ENCODE peak calls at places on chromosomes 1 and 21, in eight cellular contexts. One of them, this sample, is unnamed.

GRCh38 chr21:33259428-33259827 is 6.7 kb upstream of the IL10RB start:
- DNase-seq in NCI-H2029: no peak
- DNase-seq in HTR-8/SVneo: no peak
- DNase-seq in cardiac fibroblast: no peak
- DNase-seq in EL: peak; percentile 41
- DNase-seq in left ventricle myocardium superior: no peak
- DNase-seq in upper lobe of right lung: no peak
- DNase-seq in HuH-7.5: no peak
- DNase-seq in this sample: no peak

GRCh38 chr1:9345922-9346321 is 53.2 kb downstream of the SPSB1 start:
- DNase-seq in HTR-8/SVneo: no peak
- DNase-seq in left ventricle myocardium superior: no peak
- DNase-seq in upper lobe of right lung: no peak
- DNase-seq in EL: no peak
- DNase-seq in HuH-7.5: no peak
- DNase-seq in cardiac fibroblast: no peak
- DNase-seq in NCI-H2029: no peak
- DNase-seq in this sample: no peak

GRCh38 chr1:51000651-51001050 is 30.6 kb downstream of the CDKN2C start:
- DNase-seq in EL: no peak
- DNase-seq in cardiac fibroblast: no peak
- DNase-seq in NCI-H2029: no peak
- DNase-seq in left ventricle myocardium superior: no peak
- DNase-seq in HuH-7.5: no peak
- DNase-seq in upper lobe of right lung: no peak
- DNase-seq in HTR-8/SVneo: no peak
- DNase-seq in this sample: no peak

GRCh38 chr21:22711636-22712035 is 1713.4 kb downstream of the NCAM2 start:
- DNase-seq in HuH-7.5: no peak
- DNase-seq in NCI-H2029: no peak
- DNase-seq in EL: no peak
- DNase-seq in upper lobe of right lung: no peak
- DNase-seq in HTR-8/SVneo: no peak
- DNase-seq in cardiac fibroblast: no peak
- DNase-seq in left ventricle myocardium superior: no peak
- DNase-seq in this sample: no peak

GRCh38 chr1:246591504-246591903 is 25.2 kb downstream of the CNST start:
- DNase-seq in left ventricle myocardium superior: no peak
- DNase-seq in cardiac fibroblast: no peak
- DNase-seq in HuH-7.5: no peak
- DNase-seq in NCI-H2029: no peak
- DNase-seq in HTR-8/SVneo: no peak
- DNase-seq in upper lobe of right lung: no peak
- DNase-seq in EL: no peak
- DNase-seq in this sample: no peak

GRCh38 chr1:58848818-58849411 is 65.1 kb upstream of the JUN start:
- DNase-seq in left ventricle myocardium superior: peak; percentile 71
- DNase-seq in upper lobe of right lung: peak; percentile 67
- DNase-seq in HTR-8/SVneo: peak; percentile 76
- DNase-seq in NCI-H2029: peak; percentile 87
- DNase-seq in HuH-7.5: no peak
- DNase-seq in EL: peak; percentile 99
- DNase-seq in cardiac fibroblast: peak; percentile 97
- DNase-seq in this sample: peak; percentile 92

GRCh38 chr21:37670883-37671282 is 245.4 kb downstream of the KCNJ6 start:
- DNase-seq in cardiac fibroblast: peak; percentile 82
- DNase-seq in HuH-7.5: no peak
- DNase-seq in HTR-8/SVneo: peak; percentile 81
- DNase-seq in EL: peak; percentile 63
- DNase-seq in upper lobe of right lung: no peak
- DNase-seq in NCI-H2029: peak; percentile 48
- DNase-seq in left ventricle myocardium superior: no peak
- DNase-seq in this sample: no peak

GRCh38 chr1:177800386-177801058 is 169.3 kb downstream of the SEC16B start:
- DNase-seq in NCI-H2029: peak; percentile 6
- DNase-seq in HuH-7.5: no peak
- DNase-seq in HTR-8/SVneo: peak; percentile 10
- DNase-seq in EL: peak; percentile 33
- DNase-seq in upper lobe of right lung: no peak
- DNase-seq in cardiac fibroblast: peak; percentile 3
- DNase-seq in left ventricle myocardium superior: no peak
- DNase-seq in this sample: no peak

GRCh38 chr1:201274616-201275265 is 8.6 kb upstream of the PKP1 start:
- DNase-seq in upper lobe of right lung: no peak
- DNase-seq in EL: no peak
- DNase-seq in HTR-8/SVneo: no peak
- DNase-seq in HuH-7.5: no peak
- DNase-seq in left ventricle myocardium superior: no peak
- DNase-seq in NCI-H2029: no peak
- DNase-seq in cardiac fibroblast: no peak
- DNase-seq in this sample: no peak

GRCh38 chr1:60972841-60973364 is 109.5 kb upstream of the NFIA start:
- DNase-seq in upper lobe of right lung: no peak
- DNase-seq in EL: peak; percentile 88
- DNase-seq in left ventricle myocardium superior: no peak
- DNase-seq in cardiac fibroblast: peak; percentile 64
- DNase-seq in NCI-H2029: no peak
- DNase-seq in HTR-8/SVneo: no peak
- DNase-seq in HuH-7.5: no peak
- DNase-seq in this sample: no peak

This sample was measured in chondrocyte.